ENCODE peak calls at places on chromosomes 5 and 9, in nine cellular contexts. P is effector memory CD8-positive, alpha-beta T cell; E is non-pigmented ciliary epithelial cell; T is fibroblast of pulmonary artery; Q is Ammon's horn; H is NCI-H2171 treated with DMSO at 0.1 percent for 48 hours; N is iris pigment epithelial cell; X is activated CD4-positive, CD25-positive, alpha-beta regulatory T cell treated with anti-CD3 and anti-CD28 coated beads, Interleukin-2, amount 50 U/mL, for 16 hours; L is fibroblast of lung. C is an unnamed sample.

GRCh38 chr9:133476531-133476930 is 2.4 kb downstream of the SLC2A6 start:
- DNase-seq in P (no peak), E (no peak), T (peak), Q (no peak), H (no peak), N (peak), X (no peak), L (peak), C (peak)

GRCh38 chr9:135524130-135524861 is 3.1 kb downstream of the LCN1 start:
- DNase-seq in P (no peak), E (no peak), T (peak), Q (no peak), H (no peak), N (no peak), X (no peak), L (no peak), C (peak)

GRCh38 chr5:123456242-123456641 is 33.0 kb upstream of the CEP120 start:
- DNase-seq in P (no peak), E (no peak), T (no peak), Q (no peak), H (no peak), N (no peak), X (no peak), L (no peak), C (no peak)

GRCh38 chr5:34684281-34684979 is 28.3 kb downstream of the RAI14 start:
- DNase-seq in P (no peak), E (no peak), T (peak), Q (peak), H (peak), N (peak), X (no peak), L (peak), C (peak)

GRCh38 chr5:16160706-16161105 is 18.9 kb downstream of the MARCHF11 start:
- DNase-seq in P (no peak), E (peak), T (peak), Q (peak), H (peak), N (peak), X (no peak), L (peak), C (peak)

GRCh38 chr9:132370592-132370991 is 15.8 kb upstream of the SETX start:
- DNase-seq in P (no peak), E (no peak), T (no peak), Q (no peak), H (no peak), N (no peak), X (no peak), L (no peak), C (no peak)

GRCh38 chr5:155728857-155729683 is 597.9 kb upstream of the SGCD start:
- DNase-seq in P (no peak), E (no peak), T (no peak), Q (peak), H (peak), N (no peak), X (no peak), L (peak), C (peak)

GRCh38 chr5:160165137-160166068 is 46.2 kb upstream of the PWWP2A start:
- DNase-seq in P (no peak), E (peak), T (peak), Q (peak), H (peak), N (peak), X (no peak), L (peak), C (peak)

GRCh38 chr9:80498165-80498564 is 926.4 kb downstream of the TLE4 start:
- DNase-seq in P (no peak), E (no peak), T (no peak), Q (no peak), H (no peak), N (no peak), X (no peak), L (no peak), C (no peak)

GRCh38 chr5:52015760-52016159 is 632.5 kb downstream of the ISL1 start:
- DNase-seq in P (no peak), E (no peak), T (no peak), Q (no peak), H (no peak), N (no peak), X (no peak), L (no peak), C (no peak)

GRCh38 chr5:176822426-176823075 is 12.2 kb downstream of the UNC5A start:
- DNase-seq in P (no peak), E (no peak), T (no peak), Q (no peak), H (no peak), N (no peak), X (no peak), L (no peak), C (no peak)

GRCh38 chr9:130414910-130415746 is 29.6 kb upstream of the ASS1 start:
- DNase-seq in P (no peak), E (no peak), T (no peak), Q (no peak), H (peak), N (no peak), X (no peak), L (no peak), C (no peak)

GRCh38 chr9:23291001-23291400 is 535.0 kb downstream of the ELAVL2 start:
- DNase-seq in P (no peak), E (no peak), T (no peak), Q (no peak), H (no peak), N (no peak), X (no peak), L (no peak), C (no peak)

GRCh38 chr5:41246376-41246775 is 33.0 kb upstream of the C6 start:
- DNase-seq in P (no peak), E (peak), T (peak), Q (no peak), H (no peak), N (peak), X (no peak), L (peak), C (peak)

GRCh38 chr5:61298580-61298979 is 33.5 kb upstream of the ZSWIM6 start:
- DNase-seq in P (no peak), E (no peak), T (peak), Q (no peak), H (no peak), N (peak), X (no peak), L (peak), C (peak)

GRCh38 chr9:86253577-86253976 is 5.9 kb downstream of the C9orf153 start:
- DNase-seq in P (no peak), E (no peak), T (no peak), Q (no peak), H (no peak), N (no peak), X (no peak), L (no peak), C (no peak)

GRCh38 chr9:99445920-99446319 is 223.8 kb downstream of the SEC61B start:
- DNase-seq in P (no peak), E (no peak), T (no peak), Q (no peak), H (no peak), N (no peak), X (no peak), L (no peak), C (no peak)

GRCh38 chr9:101737705-101738565 is 512 bp downstream of the GRIN3A start:
- DNase-seq in P (no peak), E (no peak), T (no peak), Q (peak), H (peak), N (peak), X (no peak), L (no peak), C (no peak)

GRCh38 chr9:95063300-95063699 is 254.2 kb downstream of the FANCC start:
- DNase-seq in P (no peak), E (no peak), T (no peak), Q (no peak), H (no peak), N (no peak), X (no peak), L (no peak), C (no peak)

GRCh38 chr5:171094356-171094755 is 214.7 kb upstream of the TLX3 start:
- DNase-seq in P (no peak), E (no peak), T (no peak), Q (no peak), H (no peak), N (no peak), X (no peak), L (no peak), C (no peak)

GRCh38 chr9:131669234-131670172 is 70.4 kb downstream of the RAPGEF1 start:
- DNase-seq in P (no peak), E (no peak), T (no peak), Q (peak), H (no peak), N (no peak), X (no peak), L (no peak), C (no peak)

GRCh38 chr5:14199902-14200301 is 56.8 kb downstream of the TRIO start:
- DNase-seq in P (no peak), E (no peak), T (no peak), Q (no peak), H (peak), N (peak), X (no peak), L (no peak), C (no peak)

GRCh38 chr5:168076561-168076991 is 214.9 kb upstream of the WWC1 start:
- DNase-seq in P (no peak), E (no peak), T (peak), Q (no peak), H (no peak), N (peak), X (no peak), L (peak), C (peak)

GRCh38 chr9:131432597-131433301 is 38.9 kb downstream of the PRRC2B start:
- DNase-seq in P (no peak), E (peak), T (peak), Q (no peak), H (no peak), N (peak), X (no peak), L (peak), C (peak)

GRCh38 chr9:87557996-87558395 is 60.3 kb downstream of the DAPK1 start:
- DNase-seq in P (no peak), E (no peak), T (peak), Q (peak), H (no peak), N (no peak), X (no peak), L (peak), C (no peak)

GRCh38 chr5:44085083-44085482 is 304.1 kb downstream of the FGF10 start:
- DNase-seq in P (no peak), E (no peak), T (no peak), Q (no peak), H (no peak), N (no peak), X (no peak), L (no peak), C (no peak)

GRCh38 chr9:133067813-133068212 is 6.0 kb downstream of the CEL start:
- DNase-seq in P (no peak), E (no peak), T (no peak), Q (no peak), H (peak), N (no peak), X (no peak), L (no peak), C (no peak)